ENCODE peak calls at places on chromosomes 7 and 10, in six cellular contexts. L is fibroblast of lung, V is HTR-8/SVneo, T is mammary epithelial cell, J is progenitor cell of endocrine pancreas, A is left ventricle myocardium inferior. Q is an unnamed sample.

GRCh38 chr10:34814228-34815173 is 595 bp downstream of the PARD3 start:
- DNase-seq in L (peak; percentile 44), V (peak; percentile 69), T (peak; percentile 30), J (peak; percentile 54), A (peak; percentile 57), Q (no peak)

GRCh38 chr10:88372051-88372450 is 211.1 kb downstream of the RNLS start:
- DNase-seq in L (no peak), V (no peak), T (no peak), J (no peak), A (no peak), Q (no peak)

GRCh38 chr7:28627869-28628268 is 215.6 kb downstream of the CREB5 start:
- DNase-seq in L (no peak), V (no peak), T (no peak), J (no peak), A (no peak), Q (no peak)

GRCh38 chr10:88989824-88990527 is 622 bp upstream of the FAS start:
- DNase-seq in L (peak; percentile 96), V (no peak), T (peak; percentile 72), J (peak; percentile 8), A (no peak), Q (no peak)

GRCh38 chr10:4048245-4048864 is 263.3 kb upstream of the KLF6 start:
- DNase-seq in L (no peak), V (no peak), T (no peak), J (no peak), A (no peak), Q (no peak)

GRCh38 chr7:16644987-16645592 is 464 bp downstream of the ANKMY2 start:
- DNase-seq in L (peak; percentile 39), V (no peak), T (no peak), J (peak; percentile 50), A (peak; percentile 31), Q (no peak)

GRCh38 chr7:139598642-139599041 is 75.2 kb downstream of the CLEC2L start:
- DNase-seq in L (peak; percentile 17), V (no peak), T (no peak), J (no peak), A (no peak), Q (no peak)

GRCh38 chr7:127587663-127588018 is 570 bp upstream of the ARF5 start:
- DNase-seq in L (no peak), V (no peak), T (no peak), J (no peak), A (peak; percentile 25), Q (no peak)

GRCh38 chr10:122642726-122643605 is 56.7 kb downstream of the C10orf120 start:
- DNase-seq in L (no peak), V (no peak), T (no peak), J (no peak), A (no peak), Q (no peak)

GRCh38 chr10:112793197-112793921 is 156.7 kb upstream of the TCF7L2 start:
- DNase-seq in L (peak; percentile 82), V (no peak), T (no peak), J (no peak), A (no peak), Q (no peak)

GRCh38 chr7:141387521-141388217 is 163.5 kb upstream of the AGK start:
- DNase-seq in L (no peak), V (no peak), T (no peak), J (no peak), A (no peak), Q (no peak)

GRCh38 chr10:113326160-113327111 is 226.4 kb upstream of the HABP2 start:
- DNase-seq in L (peak; percentile 67), V (peak; percentile 69), T (peak; percentile 71), J (no peak), A (no peak), Q (peak; percentile 7)

GRCh38 chr7:81140775-81141174 is 221.9 kb upstream of the SEMA3C start:
- DNase-seq in L (no peak), V (no peak), T (no peak), J (no peak), A (no peak), Q (no peak)

GRCh38 chr10:121791761-121792160 is 136.1 kb downstream of the ATE1 start:
- DNase-seq in L (no peak), V (no peak), T (no peak), J (no peak), A (no peak), Q (no peak)

GRCh38 chr10:58585425-58585824 is 72.8 kb downstream of the BICC1 start:
- DNase-seq in L (no peak), V (no peak), T (no peak), J (no peak), A (no peak), Q (no peak)

GRCh38 chr10:78255796-78256638 is 222.4 kb downstream of the RPS24 start:
- DNase-seq in L (peak; percentile 97), V (peak; percentile 86), T (peak; percentile 92), J (no peak), A (no peak), Q (no peak)

Q was measured in SIG-M5.